ENCODE peak calls at places on chromosomes 13 and 19, in eight cellular contexts. V is effector CD4-positive, alpha-beta T cell; Z is stimulated activated CD4-positive, alpha-beta T cell treated with anti-CD3 and anti-CD28 coated beads, Interleukin-15, amount 100 ng/mL, for 1 hour; L is tibial artery; R is occipital lobe; N is stimulated activated effector memory CD8-positive, alpha-beta T cell treated with anti-CD3 and anti-CD28 coated beads, Interleukin-12 subunit alpha, Interleukin-12 subunit beta, amount 100 ng/mL, for 72 hours; K is HFFc6; H is AG04449. D is an unnamed sample.

GRCh38 chr19:28359819-28360414 is 853.0 kb downstream of the UQCRFS1 start:
- DNase-seq in V (no peak), Z (no peak), L (no peak), R (no peak), N (no peak), K (no peak), H (no peak), D (no peak)

GRCh38 chr19:15449620-15450527 is at the start of gene WIZ:
- DNase-seq in V (peak), Z (peak), L (peak), R (peak), N (peak), K (peak), H (no peak), D (no peak)

GRCh38 chr19:46100344-46100743 is 24.1 kb downstream of the IGFL3 start:
- DNase-seq in V (no peak), Z (no peak), L (no peak), R (no peak), N (no peak), K (no peak), H (no peak), D (no peak)

GRCh38 chr13:29991343-29991742 is 140.9 kb upstream of the UBL3 start:
- DNase-seq in V (no peak), Z (no peak), L (no peak), R (no peak), N (no peak), K (peak), H (peak), D (no peak)

GRCh38 chr13:27374126-27374613 is 50.2 kb upstream of the GTF3A start:
- DNase-seq in V (no peak), Z (no peak), L (no peak), R (no peak), N (no peak), K (no peak), H (no peak), D (no peak)

GRCh38 chr13:57633141-57633949 is 1.8 kb downstream of the PCDH17 start:
- DNase-seq in V (no peak), Z (no peak), L (peak), R (peak), N (no peak), K (no peak), H (no peak), D (no peak)

GRCh38 chr19:39740395-39740794 is 2.6 kb upstream of the CLC start:
- DNase-seq in V (no peak), Z (no peak), L (no peak), R (no peak), N (no peak), K (no peak), H (no peak), D (no peak)

GRCh38 chr13:27578121-27579030 is 42.0 kb downstream of the LNX2 start:
- DNase-seq in V (no peak), Z (no peak), L (no peak), R (no peak), N (no peak), K (peak), H (peak), D (no peak)

GRCh38 chr19:42111384-42111783 is 20.9 kb downstream of the POU2F2 start:
- DNase-seq in V (no peak), Z (no peak), L (no peak), R (no peak), N (no peak), K (peak), H (no peak), D (no peak)

GRCh38 chr19:2338055-2338615 is 9.7 kb downstream of the SPPL2B start:
- DNase-seq in V (no peak), Z (no peak), L (no peak), R (no peak), N (no peak), K (no peak), H (no peak), D (no peak)

GRCh38 chr13:28340272-28340793 is 154.6 kb downstream of the FLT1 start:
- DNase-seq in V (no peak), Z (no peak), L (no peak), R (no peak), N (no peak), K (peak), H (no peak), D (no peak)

GRCh38 chr19:16895467-16896097 is 6.8 kb downstream of the F2RL3 start:
- DNase-seq in V (no peak), Z (no peak), L (no peak), R (no peak), N (no peak), K (no peak), H (no peak), D (no peak)

GRCh38 chr19:54653181-54653809 is 9.5 kb upstream of the LILRB4 start:
- DNase-seq in V (no peak), Z (no peak), L (no peak), R (no peak), N (no peak), K (peak), H (no peak), D (peak)

GRCh38 chr13:113881614-113882265 is 17.9 kb upstream of the GAS6 start:
- DNase-seq in V (no peak), Z (no peak), L (no peak), R (no peak), N (no peak), K (no peak), H (no peak), D (no peak)